ENCODE peak calls at places on chromosomes 13 and 19, in five cellular contexts. E is HTR-8/SVneo, R is cardiac fibroblast, P is fibroblast of the conjunctiva, M is EL. S is an unnamed sample.

GRCh38 chr19:2578911-2579677 is 103.2 kb downstream of the GADD45B start:
- DNase-seq in P (peak; percentile 80), E (peak; percentile 84), R (peak; percentile 95), M (peak; percentile 90), S (peak; percentile 89)

GRCh38 chr19:43574424-43575155 is 737 bp downstream of the XRCC1 start:
- DNase-seq in R (peak; percentile 21), P (no peak), M (peak; percentile 68), E (no peak), S (peak; percentile 35)

GRCh38 chr13:65155861-65156260 is 2074.3 kb downstream of the PCDH9 start:
- DNase-seq in M (no peak), R (no peak), E (no peak), P (no peak), S (no peak)

GRCh38 chr13:96089749-96090239 is at the start of gene HS6ST3:
- DNase-seq in R (peak; percentile 7), P (no peak), M (peak; percentile 11), E (no peak), S (no peak)

GRCh38 chr19:3547301-3547731 is 8.3 kb downstream of the TEKTIP1 start:
- DNase-seq in P (no peak), R (no peak), M (no peak), E (no peak), S (no peak)

GRCh38 chr19:1668339-1669123 is 16.1 kb upstream of the TCF3 start:
- DNase-seq in E (no peak), M (peak; percentile 25), R (peak; percentile 21), P (no peak), S (no peak)

GRCh38 chr13:52405767-52406494 is at the start of gene THSD1:
- DNase-seq in P (peak; percentile 18), R (peak; percentile 63), E (peak; percentile 56), M (peak; percentile 64), S (peak; percentile 41)

GRCh38 chr13:46839399-46839798 is 42.4 kb upstream of the ESD start:
- DNase-seq in E (no peak), R (no peak), P (no peak), M (no peak), S (no peak)

GRCh38 chr19:24141612-24142011 is 54.6 kb downstream of the ZNF254 start:
- DNase-seq in M (no peak), R (no peak), E (no peak), P (no peak), S (no peak)

GRCh38 chr19:46660008-46660517 is 919 bp downstream of the DACT3 start:
- DNase-seq in M (no peak), R (peak; percentile 41), P (no peak), E (no peak), S (no peak)

GRCh38 chr19:6062961-6063575 is 47.2 kb downstream of the RFX2 start:
- DNase-seq in M (no peak), E (no peak), R (no peak), P (no peak), S (no peak)

GRCh38 chr19:48558018-48558684 is 6.2 kb downstream of the SULT2B1 start:
- DNase-seq in E (no peak), R (peak; percentile 45), M (peak; percentile 81), P (no peak), S (peak; percentile 40)

GRCh38 chr19:39983695-39984302 is 12.8 kb downstream of the PSMC4 start:
- DNase-seq in M (no peak), R (no peak), E (no peak), P (no peak), S (no peak)

GRCh38 chr13:85806553-85807175 is 7.4 kb upstream of the SLITRK6 start:
- DNase-seq in E (peak; percentile 3), M (peak; percentile 55), R (peak; percentile 72), P (peak; percentile 53), S (peak; percentile 61)

GRCh38 chr13:28569886-28570285 is 75.0 kb upstream of the FLT1 start:
- DNase-seq in P (no peak), M (no peak), E (no peak), R (no peak), S (no peak)

GRCh38 chr13:49113526-49114286 is 106.4 kb upstream of the MLNR start:
- DNase-seq in P (peak; percentile 27), R (peak; percentile 68), E (no peak), M (peak; percentile 45), S (peak; percentile 82)

GRCh38 chr13:99143904-99144303 is 56.8 kb upstream of the UBAC2 start:
- DNase-seq in P (no peak), E (no peak), M (no peak), R (no peak), S (no peak)

GRCh38 chr19:48556163-48556562 is 4.2 kb downstream of the SULT2B1 start:
- DNase-seq in P (no peak), R (peak; percentile 62), E (peak; percentile 57), M (peak; percentile 71), S (peak; percentile 69)

GRCh38 chr13:43664700-43665191 is 122.0 kb downstream of the ENOX1 start:
- DNase-seq in E (peak; percentile 31), P (peak; percentile 65), R (peak; percentile 58), M (peak; percentile 94), S (peak; percentile 74)

GRCh38 chr19:10086904-10087256 is 763 bp downstream of the SHFL start:
- DNase-seq in E (no peak), R (no peak), P (no peak), M (peak; percentile 27), S (no peak)

GRCh38 chr19:681029-681626 is 4.9 kb downstream of the FSTL3 start:
- DNase-seq in R (peak; percentile 98), P (no peak), E (no peak), M (no peak), S (no peak)